ENCODE peak calls at places on chromosomes 1 and 21, in eight cellular contexts. One of them, this sample, is unnamed.

GRCh38 chr1:58982259-58982998 is 198.6 kb upstream of the JUN start:
- DNase-seq in OCI-LY7: no peak
- DNase-seq in esophagus squamous epithelium: no peak
- DNase-seq in AG04449: no peak
- DNase-seq in RWPE1: no peak
- DNase-seq in psoas muscle: peak
- DNase-seq in GM20000: no peak
- DNase-seq in D721Med: no peak
- DNase-seq in this sample: no peak

GRCh38 chr1:18647681-18648214 is 17.1 kb downstream of the PAX7 start:
- DNase-seq in OCI-LY7: no peak
- DNase-seq in esophagus squamous epithelium: no peak
- DNase-seq in AG04449: no peak
- DNase-seq in RWPE1: no peak
- DNase-seq in psoas muscle: no peak
- DNase-seq in GM20000: peak
- DNase-seq in D721Med: no peak
- DNase-seq in this sample: no peak

GRCh38 chr1:51924455-51924854 is 45.9 kb upstream of the NRDC start:
- DNase-seq in OCI-LY7: no peak
- DNase-seq in esophagus squamous epithelium: no peak
- DNase-seq in AG04449: no peak
- DNase-seq in RWPE1: no peak
- DNase-seq in psoas muscle: no peak
- DNase-seq in GM20000: peak
- DNase-seq in D721Med: no peak
- DNase-seq in this sample: no peak

GRCh38 chr1:185926562-185926961 is 192.4 kb downstream of the HMCN1 start:
- DNase-seq in OCI-LY7: no peak
- DNase-seq in esophagus squamous epithelium: no peak
- DNase-seq in AG04449: no peak
- DNase-seq in RWPE1: no peak
- DNase-seq in psoas muscle: no peak
- DNase-seq in GM20000: no peak
- DNase-seq in D721Med: no peak
- DNase-seq in this sample: no peak

GRCh38 chr1:46539968-46540367 is 11.5 kb downstream of the KNCN start:
- DNase-seq in OCI-LY7: no peak
- DNase-seq in esophagus squamous epithelium: no peak
- DNase-seq in AG04449: no peak
- DNase-seq in RWPE1: peak
- DNase-seq in psoas muscle: no peak
- DNase-seq in GM20000: no peak
- DNase-seq in D721Med: no peak
- DNase-seq in this sample: no peak

GRCh38 chr21:33937931-33938339 is 22.3 kb upstream of the ATP5PO start:
- DNase-seq in OCI-LY7: no peak
- DNase-seq in esophagus squamous epithelium: no peak
- DNase-seq in AG04449: no peak
- DNase-seq in RWPE1: no peak
- DNase-seq in psoas muscle: no peak
- DNase-seq in GM20000: no peak
- DNase-seq in D721Med: no peak
- DNase-seq in this sample: no peak

GRCh38 chr1:80632284-80632683 is 1168.5 kb upstream of the ADGRL2 start:
- DNase-seq in OCI-LY7: no peak
- DNase-seq in esophagus squamous epithelium: no peak
- DNase-seq in AG04449: no peak
- DNase-seq in RWPE1: no peak
- DNase-seq in psoas muscle: no peak
- DNase-seq in GM20000: no peak
- DNase-seq in D721Med: no peak
- DNase-seq in this sample: no peak

GRCh38 chr21:39071623-39072214 is 111.5 kb downstream of the PSMG1 start:
- DNase-seq in OCI-LY7: no peak
- DNase-seq in esophagus squamous epithelium: no peak
- DNase-seq in AG04449: peak
- DNase-seq in RWPE1: no peak
- DNase-seq in psoas muscle: no peak
- DNase-seq in GM20000: no peak
- DNase-seq in D721Med: no peak
- DNase-seq in this sample: peak

GRCh38 chr1:177546346-177546745 is 375.6 kb downstream of the BRINP2 start:
- DNase-seq in OCI-LY7: no peak
- DNase-seq in esophagus squamous epithelium: no peak
- DNase-seq in AG04449: no peak
- DNase-seq in RWPE1: no peak
- DNase-seq in psoas muscle: no peak
- DNase-seq in GM20000: no peak
- DNase-seq in D721Med: no peak
- DNase-seq in this sample: no peak

GRCh38 chr1:7752512-7753417 is 18.3 kb upstream of the VAMP3 start:
- DNase-seq in OCI-LY7: peak
- DNase-seq in esophagus squamous epithelium: no peak
- DNase-seq in AG04449: peak
- DNase-seq in RWPE1: peak
- DNase-seq in psoas muscle: peak
- DNase-seq in GM20000: peak
- DNase-seq in D721Med: no peak
- DNase-seq in this sample: peak

GRCh38 chr1:26555550-26555981 is 26.0 kb downstream of the RPS6KA1 start:
- DNase-seq in OCI-LY7: no peak
- DNase-seq in esophagus squamous epithelium: no peak
- DNase-seq in AG04449: no peak
- DNase-seq in RWPE1: no peak
- DNase-seq in psoas muscle: peak
- DNase-seq in GM20000: no peak
- DNase-seq in D721Med: no peak
- DNase-seq in this sample: no peak

GRCh38 chr1:17297991-17298390 is 10.0 kb upstream of the PADI4 start:
- DNase-seq in OCI-LY7: no peak
- DNase-seq in esophagus squamous epithelium: no peak
- DNase-seq in AG04449: no peak
- DNase-seq in RWPE1: peak
- DNase-seq in psoas muscle: no peak
- DNase-seq in GM20000: no peak
- DNase-seq in D721Med: no peak
- DNase-seq in this sample: no peak

GRCh38 chr1:218686258-218686657 is 341.1 kb downstream of the TGFB2 start:
- DNase-seq in OCI-LY7: no peak
- DNase-seq in esophagus squamous epithelium: no peak
- DNase-seq in AG04449: no peak
- DNase-seq in RWPE1: no peak
- DNase-seq in psoas muscle: no peak
- DNase-seq in GM20000: no peak
- DNase-seq in D721Med: no peak
- DNase-seq in this sample: peak

GRCh38 chr1:7378346-7379130 is 392.6 kb upstream of the VAMP3 start:
- DNase-seq in OCI-LY7: no peak
- DNase-seq in esophagus squamous epithelium: no peak
- DNase-seq in AG04449: no peak
- DNase-seq in RWPE1: no peak
- DNase-seq in psoas muscle: no peak
- DNase-seq in GM20000: no peak
- DNase-seq in D721Med: no peak
- DNase-seq in this sample: no peak

GRCh38 chr21:46406001-46406400 is 52.7 kb upstream of the DIP2A start:
- DNase-seq in OCI-LY7: no peak
- DNase-seq in esophagus squamous epithelium: no peak
- DNase-seq in AG04449: no peak
- DNase-seq in RWPE1: no peak
- DNase-seq in psoas muscle: peak
- DNase-seq in GM20000: no peak
- DNase-seq in D721Med: no peak
- DNase-seq in this sample: no peak

GRCh38 chr1:67683736-67684525 is 1.1 kb upstream of the GADD45A start:
- DNase-seq in OCI-LY7: no peak
- DNase-seq in esophagus squamous epithelium: no peak
- DNase-seq in AG04449: no peak
- DNase-seq in RWPE1: peak
- DNase-seq in psoas muscle: no peak
- DNase-seq in GM20000: peak
- DNase-seq in D721Med: no peak
- DNase-seq in this sample: no peak

GRCh38 chr1:162471290-162471853 is 26.2 kb upstream of the UHMK1 start:
- DNase-seq in OCI-LY7: no peak
- DNase-seq in esophagus squamous epithelium: no peak
- DNase-seq in AG04449: no peak
- DNase-seq in RWPE1: no peak
- DNase-seq in psoas muscle: no peak
- DNase-seq in GM20000: no peak
- DNase-seq in D721Med: no peak
- DNase-seq in this sample: no peak

GRCh38 chr21:38839683-38840286 is 34.1 kb downstream of the ETS2 start:
- DNase-seq in OCI-LY7: no peak
- DNase-seq in esophagus squamous epithelium: no peak
- DNase-seq in AG04449: peak
- DNase-seq in RWPE1: peak
- DNase-seq in psoas muscle: no peak
- DNase-seq in GM20000: no peak
- DNase-seq in D721Med: no peak
- DNase-seq in this sample: peak

GRCh38 chr1:25245809-25246599 is 1.2 kb downstream of the RSRP1 start:
- DNase-seq in OCI-LY7: peak
- DNase-seq in esophagus squamous epithelium: no peak
- DNase-seq in AG04449: no peak
- DNase-seq in RWPE1: peak
- DNase-seq in psoas muscle: no peak
- DNase-seq in GM20000: no peak
- DNase-seq in D721Med: no peak
- DNase-seq in this sample: no peak

GRCh38 chr1:44294588-44295007 is 60.5 kb downstream of the ERI3 start:
- DNase-seq in OCI-LY7: no peak
- DNase-seq in esophagus squamous epithelium: no peak
- DNase-seq in AG04449: peak
- DNase-seq in RWPE1: no peak
- DNase-seq in psoas muscle: peak
- DNase-seq in GM20000: no peak
- DNase-seq in D721Med: no peak
- DNase-seq in this sample: peak
- TF ChIP-seq CTCF in OCI-LY7: peak
- TF ChIP-seq CTCF in esophagus squamous epithelium: no peak
- TF ChIP-seq CTCF in AG04449: peak
- TF ChIP-seq CTCF in RWPE1: no peak
- TF ChIP-seq CTCF in psoas muscle: peak
- TF ChIP-seq CTCF in GM20000: no peak
- TF ChIP-seq CTCF in D721Med: peak
- TF ChIP-seq CTCF in this sample: peak

GRCh38 chr21:31656199-31657095 is 3.0 kb upstream of the SOD1 start:
- DNase-seq in OCI-LY7: no peak
- DNase-seq in esophagus squamous epithelium: no peak
- DNase-seq in AG04449: no peak
- DNase-seq in RWPE1: no peak
- DNase-seq in psoas muscle: no peak
- DNase-seq in GM20000: no peak
- DNase-seq in D721Med: no peak
- DNase-seq in this sample: no peak

GRCh38 chr21:31663584-31664249 is 4.2 kb downstream of the SOD1 start:
- DNase-seq in OCI-LY7: no peak
- DNase-seq in esophagus squamous epithelium: no peak
- DNase-seq in AG04449: no peak
- DNase-seq in RWPE1: no peak
- DNase-seq in psoas muscle: no peak
- DNase-seq in GM20000: no peak
- DNase-seq in D721Med: no peak
- DNase-seq in this sample: no peak

GRCh38 chr21:31658053-31658452 is 1.4 kb upstream of the SOD1 start:
- DNase-seq in OCI-LY7: no peak
- DNase-seq in esophagus squamous epithelium: no peak
- DNase-seq in AG04449: no peak
- DNase-seq in RWPE1: no peak
- DNase-seq in psoas muscle: no peak
- DNase-seq in GM20000: no peak
- DNase-seq in D721Med: no peak
- DNase-seq in this sample: peak

GRCh38 chr21:31660134-31660565 is 657 bp downstream of the SOD1 start:
- DNase-seq in OCI-LY7: peak
- DNase-seq in esophagus squamous epithelium: no peak
- DNase-seq in AG04449: no peak
- DNase-seq in RWPE1: peak
- DNase-seq in psoas muscle: no peak
- DNase-seq in GM20000: no peak
- DNase-seq in D721Med: no peak
- DNase-seq in this sample: no peak

DNA sequence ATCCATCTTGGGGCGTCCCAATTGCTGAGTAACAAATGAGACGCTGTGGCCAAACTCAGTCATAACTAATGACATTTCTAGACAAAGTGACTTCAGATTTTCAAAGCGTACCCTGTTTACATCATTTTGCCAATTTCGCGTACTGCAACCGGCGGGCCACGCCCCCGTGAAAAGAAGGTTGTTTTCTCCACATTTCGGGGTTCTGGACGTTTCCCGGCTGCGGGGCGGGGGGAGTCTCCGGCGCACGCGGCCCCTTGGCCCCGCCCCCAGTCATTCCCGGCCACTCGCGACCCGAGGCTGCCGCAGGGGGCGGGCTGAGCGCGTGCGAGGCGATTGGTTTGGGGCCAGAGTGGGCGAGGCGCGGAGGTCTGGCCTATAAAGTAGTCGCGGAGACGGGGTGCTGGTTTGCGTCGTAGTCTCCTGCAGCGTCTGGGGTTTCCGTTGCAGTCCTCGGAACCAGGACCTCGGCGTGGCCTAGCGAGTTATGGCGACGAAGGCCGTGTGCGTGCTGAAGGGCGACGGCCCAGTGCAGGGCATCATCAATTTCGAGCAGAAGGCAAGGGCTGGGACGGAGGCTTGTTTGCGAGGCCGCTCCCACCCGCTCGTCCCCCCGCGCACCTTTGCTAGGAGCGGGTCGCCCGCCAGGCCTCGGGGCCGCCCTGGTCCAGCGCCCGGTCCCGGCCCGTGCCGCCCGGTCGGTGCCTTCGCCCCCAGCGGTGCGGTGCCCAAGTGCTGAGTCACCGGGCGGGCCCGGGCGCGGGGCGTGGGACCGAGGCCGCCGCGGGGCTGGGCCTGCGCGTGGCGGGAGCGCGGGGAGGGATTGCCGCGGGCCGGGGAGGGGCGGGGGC is at the start of gene SOD1:
- DNase-seq in OCI-LY7: peak
- DNase-seq in esophagus squamous epithelium: peak
- DNase-seq in AG04449: peak
- DNase-seq in RWPE1: peak
- DNase-seq in psoas muscle: peak
- DNase-seq in GM20000: peak
- DNase-seq in D721Med: peak
- DNase-seq in this sample: peak
- TF ChIP-seq CTCF in OCI-LY7: no peak
- TF ChIP-seq CTCF in esophagus squamous epithelium: peak
- TF ChIP-seq CTCF in AG04449: peak
- TF ChIP-seq CTCF in RWPE1: no peak
- TF ChIP-seq CTCF in psoas muscle: peak
- TF ChIP-seq CTCF in GM20000: no peak
- TF ChIP-seq CTCF in D721Med: no peak
- TF ChIP-seq CTCF in this sample: no peak

GRCh38 chr1:231926340-231926739 is 299.8 kb downstream of the DISC1 start:
- DNase-seq in OCI-LY7: no peak
- DNase-seq in esophagus squamous epithelium: no peak
- DNase-seq in AG04449: no peak
- DNase-seq in RWPE1: no peak
- DNase-seq in psoas muscle: no peak
- DNase-seq in GM20000: no peak
- DNase-seq in D721Med: no peak
- DNase-seq in this sample: no peak
- TF ChIP-seq CTCF in OCI-LY7: no peak
- TF ChIP-seq CTCF in esophagus squamous epithelium: no peak
- TF ChIP-seq CTCF in AG04449: no peak
- TF ChIP-seq CTCF in RWPE1: no peak
- TF ChIP-seq CTCF in psoas muscle: no peak
- TF ChIP-seq CTCF in GM20000: no peak
- TF ChIP-seq CTCF in D721Med: no peak
- TF ChIP-seq CTCF in this sample: no peak

GRCh38 chr1:202090994-202091393 is 31.7 kb upstream of the GPR37L1 start:
- DNase-seq in OCI-LY7: no peak
- DNase-seq in esophagus squamous epithelium: no peak
- DNase-seq in AG04449: no peak
- DNase-seq in RWPE1: no peak
- DNase-seq in psoas muscle: no peak
- DNase-seq in GM20000: no peak
- DNase-seq in D721Med: no peak
- DNase-seq in this sample: no peak
- TF ChIP-seq CTCF in OCI-LY7: no peak
- TF ChIP-seq CTCF in esophagus squamous epithelium: no peak
- TF ChIP-seq CTCF in AG04449: no peak
- TF ChIP-seq CTCF in RWPE1: no peak
- TF ChIP-seq CTCF in psoas muscle: no peak
- TF ChIP-seq CTCF in GM20000: no peak
- TF ChIP-seq CTCF in D721Med: no peak
- TF ChIP-seq CTCF in this sample: no peak